ENCODE peak calls at places on chromosomes 7 and 10, in four cellular contexts. F is A549, R is NB4, A is WTC11. J is an unnamed sample.

GRCh38 chr10:117547301-117548153 is 5.0 kb downstream of the EMX2 start:
- DNase-seq in F (no peak), R (no peak), A (peak), J (no peak)

GRCh38 chr7:133344275-133344674 is 91.4 kb downstream of the EXOC4 start:
- DNase-seq in F (peak), R (peak), A (no peak), J (no peak)

GRCh38 chr10:133277993-133278576 is 1.4 kb upstream of the ADAM8 start:
- DNase-seq in F (no peak), R (peak), A (no peak), J (peak)

GRCh38 chr10:91708174-91708861 is 75.4 kb upstream of the PPP1R3C start:
- DNase-seq in F (no peak), R (no peak), A (no peak), J (no peak)

GRCh38 chr7:95469187-95469586 is 16.6 kb upstream of the ASB4 start:
- DNase-seq in F (no peak), R (no peak), A (no peak), J (no peak)

GRCh38 chr10:44400553-44400952 is 15.7 kb upstream of the CXCL12 start:
- DNase-seq in F (no peak), R (no peak), A (no peak), J (no peak)

GRCh38 chr7:35491233-35491632 is 203.7 kb downstream of the HERPUD2 start:
- DNase-seq in F (no peak), R (no peak), A (no peak), J (no peak)

GRCh38 chr10:132132391-132132841 is 54.3 kb upstream of the DPYSL4 start:
- DNase-seq in F (no peak), R (no peak), A (no peak), J (no peak)

GRCh38 chr7:17963281-17963680 is 23.0 kb upstream of the SNX13 start:
- DNase-seq in F (no peak), R (no peak), A (no peak), J (peak)

GRCh38 chr7:148503900-148504487 is 86.6 kb upstream of the C7orf33 start:
- DNase-seq in F (peak), R (peak), A (no peak), J (no peak)

GRCh38 chr7:148505955-148506354 is 84.6 kb upstream of the C7orf33 start:
- DNase-seq in F (no peak), R (no peak), A (no peak), J (no peak)

GRCh38 chr7:148495614-148496013 is 95.0 kb upstream of the C7orf33 start:
- DNase-seq in F (no peak), R (no peak), A (no peak), J (no peak)

GRCh38 chr7:148501707-148502139 is 88.8 kb upstream of the C7orf33 start:
- DNase-seq in F (no peak), R (no peak), A (peak), J (no peak)

DNA sequence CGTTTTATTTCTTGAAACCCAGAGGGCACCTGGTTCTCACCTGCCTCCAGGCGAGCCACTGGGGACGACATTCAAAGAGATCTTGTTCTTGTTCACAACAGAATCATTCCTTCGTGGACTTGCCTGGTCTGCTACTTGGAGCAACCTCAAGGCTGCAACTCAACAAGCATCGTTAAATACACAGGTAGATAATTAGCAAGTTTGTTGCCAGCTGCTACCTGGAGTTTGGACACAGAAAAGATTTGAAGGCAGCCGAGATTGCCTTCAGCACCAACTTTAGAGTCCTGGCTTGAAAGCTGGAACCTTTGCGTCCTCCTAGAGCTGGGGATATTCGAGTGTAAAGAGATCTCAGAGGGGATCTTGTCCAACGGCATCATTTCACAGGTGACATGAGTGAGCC is 89.6 kb upstream of the C7orf33 start:
- DNase-seq in F (no peak), R (no peak), A (no peak), J (no peak)
- TF ChIP-seq MAX in F (no peak), R (no peak), A (no peak), J (no peak)

DNA sequence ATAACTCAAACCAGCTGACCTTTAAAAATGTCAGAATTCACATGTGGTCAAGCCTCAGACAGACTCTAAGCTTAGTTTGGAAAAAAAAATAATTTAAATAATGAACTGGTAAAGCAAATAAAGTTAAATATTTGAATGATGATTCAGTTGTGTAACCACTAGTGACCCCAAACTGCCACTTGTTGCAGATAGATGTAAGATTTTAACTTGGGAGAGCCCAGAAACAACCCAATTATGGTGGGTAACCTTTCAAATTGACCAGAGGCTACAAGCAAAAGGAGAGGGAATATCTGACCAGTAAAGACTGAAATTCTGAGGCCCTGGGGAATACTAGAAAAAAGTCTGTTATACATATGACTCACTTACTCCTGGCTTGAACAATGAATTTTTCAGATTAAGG is 268.1 kb downstream of the HPSE2 start:
- DNase-seq in F (no peak), R (peak), A (no peak), J (no peak)
- TF ChIP-seq MAX in F (no peak), R (no peak), A (no peak), J (no peak)

DNA sequence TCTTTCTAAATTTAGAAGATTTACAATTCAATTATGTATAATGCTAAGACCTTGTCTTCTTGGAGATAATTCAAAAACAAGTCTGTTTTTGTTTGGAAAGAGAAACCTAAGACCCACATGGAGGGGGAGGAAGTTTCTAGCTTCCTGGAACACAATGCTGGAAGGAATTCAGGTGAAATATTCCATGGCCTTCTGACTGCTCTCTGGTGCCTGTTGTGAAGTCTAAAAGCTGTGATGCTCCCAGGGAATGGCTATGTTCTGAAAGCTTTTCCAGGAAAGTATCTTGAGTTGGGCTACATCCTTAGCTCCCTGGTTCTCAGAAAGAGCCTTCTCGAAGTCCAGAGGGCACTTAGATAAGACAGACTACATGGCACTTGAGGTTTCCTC is 12.5 kb upstream of the PFKP start:
- DNase-seq in F (no peak), R (no peak), A (no peak), J (no peak)
- TF ChIP-seq MAX in F (no peak), R (no peak), A (no peak), J (no peak)

GRCh38 chr7:28358423-28358868 is 53.9 kb upstream of the CREB5 start:
- DNase-seq in F (peak), R (no peak), A (no peak), J (no peak)

GRCh38 chr7:28355553-28356319 is 56.6 kb upstream of the CREB5 start:
- DNase-seq in F (no peak), R (no peak), A (no peak), J (no peak)

GRCh38 chr7:28354601-28355062 is 57.7 kb upstream of the CREB5 start:
- DNase-seq in F (peak), R (no peak), A (no peak), J (no peak)

GRCh38 chr7:28360739-28361138 is 51.6 kb upstream of the CREB5 start:
- DNase-seq in F (no peak), R (no peak), A (no peak), J (no peak)

DNA sequence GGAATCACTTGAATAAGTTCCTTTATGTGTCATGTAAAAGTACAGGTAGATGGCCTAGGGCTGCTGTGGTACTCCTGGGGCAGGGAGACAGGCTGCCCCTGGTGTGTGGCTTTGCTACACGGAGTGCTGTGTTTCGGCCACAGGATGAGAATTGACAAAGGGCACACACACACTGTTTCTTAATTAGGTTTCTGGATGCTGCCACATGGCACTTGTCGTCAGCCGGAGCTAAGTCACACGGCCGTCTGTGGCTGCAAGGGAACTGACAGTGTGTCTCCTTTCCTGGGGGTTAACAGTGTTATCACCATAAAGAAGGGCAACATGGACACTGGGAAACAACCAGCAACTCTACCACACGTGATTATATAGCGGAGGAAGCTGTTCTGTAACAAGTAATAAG is 55.7 kb upstream of the CREB5 start:
- DNase-seq in F (no peak), R (no peak), A (no peak), J (no peak)
- TF ChIP-seq MAX in F (no peak), R (no peak), A (no peak), J (no peak)

J was measured in HepG2.